ENCODE peak calls at places on chromosomes 12 and 14, in seven cellular contexts. One of them, this sample, is unnamed.

GRCh38 chr12:124507188-124508109 is 60.0 kb downstream of the NCOR2 start:
- DNase-seq in HCT116: no peak
- DNase-seq in H1: no peak
- DNase-seq in SK-N-SH: peak
- DNase-seq in K562: no peak
- DNase-seq in GM12878: no peak
- DNase-seq in HepG2: no peak
- DNase-seq in this sample: no peak

GRCh38 chr12:103930787-103931536 is 752 bp downstream of the HSP90B1 start:
- DNase-seq in HCT116: no peak
- DNase-seq in H1: no peak
- DNase-seq in SK-N-SH: no peak
- DNase-seq in K562: peak
- DNase-seq in GM12878: no peak
- DNase-seq in HepG2: peak
- DNase-seq in this sample: peak

GRCh38 chr12:25558566-25558965 is 5.5 kb upstream of the LMNTD1 start:
- DNase-seq in HCT116: no peak
- DNase-seq in H1: no peak
- DNase-seq in SK-N-SH: no peak
- DNase-seq in K562: no peak
- DNase-seq in GM12878: no peak
- DNase-seq in HepG2: no peak
- DNase-seq in this sample: no peak

GRCh38 chr12:80565276-80565675 is 121.2 kb downstream of the PTPRQ start:
- DNase-seq in HCT116: no peak
- DNase-seq in H1: no peak
- DNase-seq in SK-N-SH: no peak
- DNase-seq in K562: no peak
- DNase-seq in GM12878: no peak
- DNase-seq in HepG2: no peak
- DNase-seq in this sample: no peak

GRCh38 chr14:102833991-102834390 is 56.7 kb downstream of the TRAF3 start:
- DNase-seq in HCT116: no peak
- DNase-seq in H1: no peak
- DNase-seq in SK-N-SH: no peak
- DNase-seq in K562: no peak
- DNase-seq in GM12878: no peak
- DNase-seq in HepG2: no peak
- DNase-seq in this sample: no peak

GRCh38 chr12:5407457-5407856 is 24.5 kb upstream of the NTF3 start:
- DNase-seq in HCT116: no peak
- DNase-seq in H1: no peak
- DNase-seq in SK-N-SH: no peak
- DNase-seq in K562: no peak
- DNase-seq in GM12878: no peak
- DNase-seq in HepG2: no peak
- DNase-seq in this sample: no peak

GRCh38 chr12:105322070-105322469 is 8.4 kb upstream of the C12orf75 start:
- DNase-seq in HCT116: no peak
- DNase-seq in H1: no peak
- DNase-seq in SK-N-SH: no peak
- DNase-seq in K562: no peak
- DNase-seq in GM12878: no peak
- DNase-seq in HepG2: no peak
- DNase-seq in this sample: no peak

GRCh38 chr12:88266851-88267360 is 124.8 kb downstream of the TMTC3 start:
- DNase-seq in HCT116: no peak
- DNase-seq in H1: no peak
- DNase-seq in SK-N-SH: no peak
- DNase-seq in K562: no peak
- DNase-seq in GM12878: no peak
- DNase-seq in HepG2: no peak
- DNase-seq in this sample: no peak

GRCh38 chr12:13347241-13348043 is 150.9 kb downstream of the EMP1 start:
- DNase-seq in HCT116: peak
- DNase-seq in H1: no peak
- DNase-seq in SK-N-SH: no peak
- DNase-seq in K562: no peak
- DNase-seq in GM12878: no peak
- DNase-seq in HepG2: no peak
- DNase-seq in this sample: no peak
- TF ChIP-seq JUND in HCT116: peak
- TF ChIP-seq JUND in H1: no peak
- TF ChIP-seq JUND in SK-N-SH: no peak
- TF ChIP-seq JUND in K562: no peak
- TF ChIP-seq JUND in GM12878: no peak
- TF ChIP-seq JUND in HepG2: no peak
- TF ChIP-seq JUND in this sample: no peak

GRCh38 chr14:90487462-90487861 is 90.6 kb downstream of the CALM1 start:
- DNase-seq in HCT116: no peak
- DNase-seq in H1: no peak
- DNase-seq in SK-N-SH: no peak
- DNase-seq in K562: no peak
- DNase-seq in GM12878: no peak
- DNase-seq in HepG2: no peak
- DNase-seq in this sample: no peak

GRCh38 chr14:90483117-90483516 is 86.3 kb downstream of the CALM1 start:
- DNase-seq in HCT116: no peak
- DNase-seq in H1: no peak
- DNase-seq in SK-N-SH: no peak
- DNase-seq in K562: no peak
- DNase-seq in GM12878: no peak
- DNase-seq in HepG2: no peak
- DNase-seq in this sample: no peak

GRCh38 chr14:90487031-90487430 is 90.2 kb downstream of the CALM1 start:
- DNase-seq in HCT116: no peak
- DNase-seq in H1: peak
- DNase-seq in SK-N-SH: peak
- DNase-seq in K562: no peak
- DNase-seq in GM12878: no peak
- DNase-seq in HepG2: no peak
- DNase-seq in this sample: no peak

GRCh38 chr14:90484291-90484690 is 87.5 kb downstream of the CALM1 start:
- DNase-seq in HCT116: no peak
- DNase-seq in H1: no peak
- DNase-seq in SK-N-SH: no peak
- DNase-seq in K562: no peak
- DNase-seq in GM12878: no peak
- DNase-seq in HepG2: no peak
- DNase-seq in this sample: no peak

GRCh38 chr14:90483551-90483950 is 86.7 kb downstream of the CALM1 start:
- DNase-seq in HCT116: no peak
- DNase-seq in H1: no peak
- DNase-seq in SK-N-SH: no peak
- DNase-seq in K562: no peak
- DNase-seq in GM12878: no peak
- DNase-seq in HepG2: no peak
- DNase-seq in this sample: no peak
- TF ChIP-seq JUND in HCT116: no peak
- TF ChIP-seq JUND in H1: no peak
- TF ChIP-seq JUND in SK-N-SH: no peak
- TF ChIP-seq JUND in K562: no peak
- TF ChIP-seq JUND in GM12878: no peak
- TF ChIP-seq JUND in HepG2: no peak
- TF ChIP-seq JUND in this sample: no peak

DNA sequence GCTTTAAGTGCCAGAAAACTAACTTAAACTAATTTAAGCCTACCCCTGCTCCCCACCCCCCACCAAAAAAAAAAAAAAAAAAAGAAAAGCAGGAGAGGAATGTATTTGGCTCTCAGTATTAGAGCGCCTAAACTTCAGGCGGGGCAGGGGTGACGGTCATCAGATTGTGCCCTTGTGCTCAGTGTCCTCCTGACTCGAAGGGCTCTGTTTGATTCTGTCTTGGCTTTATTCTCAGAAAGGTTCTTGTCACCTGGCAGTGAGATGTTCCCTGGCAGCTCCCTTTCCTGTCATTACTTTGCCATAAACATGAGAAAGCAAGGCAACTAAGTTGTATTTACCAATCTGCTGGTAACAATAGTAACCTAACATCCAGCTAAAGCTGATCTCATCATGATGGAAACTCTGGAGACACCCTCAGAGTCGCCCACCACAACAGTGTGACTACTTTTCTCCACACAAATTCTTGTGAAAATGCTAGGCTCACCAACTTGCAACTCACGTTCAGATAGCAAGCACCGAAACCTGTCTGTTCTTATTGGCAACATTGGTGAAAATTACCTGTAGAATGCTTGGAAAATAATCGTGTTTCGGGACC is 39.0 kb upstream of the WNK1 start:
- DNase-seq in HCT116: no peak
- DNase-seq in H1: no peak
- DNase-seq in SK-N-SH: no peak
- DNase-seq in K562: no peak
- DNase-seq in GM12878: no peak
- DNase-seq in HepG2: no peak
- DNase-seq in this sample: no peak
- TF ChIP-seq JUND in HCT116: no peak
- TF ChIP-seq JUND in H1: no peak
- TF ChIP-seq JUND in SK-N-SH: no peak
- TF ChIP-seq JUND in K562: no peak
- TF ChIP-seq JUND in GM12878: no peak
- TF ChIP-seq JUND in HepG2: no peak
- TF ChIP-seq JUND in this sample: no peak

GRCh38 chr12:43797561-43798217 is 8.4 kb downstream of the TWF1 start:
- DNase-seq in HCT116: no peak
- DNase-seq in H1: no peak
- DNase-seq in SK-N-SH: no peak
- DNase-seq in K562: no peak
- DNase-seq in GM12878: no peak
- DNase-seq in HepG2: no peak
- DNase-seq in this sample: no peak

GRCh38 chr12:43789941-43790340 is 16.2 kb downstream of the TWF1 start:
- DNase-seq in HCT116: no peak
- DNase-seq in H1: no peak
- DNase-seq in SK-N-SH: peak
- DNase-seq in K562: no peak
- DNase-seq in GM12878: no peak
- DNase-seq in HepG2: no peak
- DNase-seq in this sample: no peak

DNA sequence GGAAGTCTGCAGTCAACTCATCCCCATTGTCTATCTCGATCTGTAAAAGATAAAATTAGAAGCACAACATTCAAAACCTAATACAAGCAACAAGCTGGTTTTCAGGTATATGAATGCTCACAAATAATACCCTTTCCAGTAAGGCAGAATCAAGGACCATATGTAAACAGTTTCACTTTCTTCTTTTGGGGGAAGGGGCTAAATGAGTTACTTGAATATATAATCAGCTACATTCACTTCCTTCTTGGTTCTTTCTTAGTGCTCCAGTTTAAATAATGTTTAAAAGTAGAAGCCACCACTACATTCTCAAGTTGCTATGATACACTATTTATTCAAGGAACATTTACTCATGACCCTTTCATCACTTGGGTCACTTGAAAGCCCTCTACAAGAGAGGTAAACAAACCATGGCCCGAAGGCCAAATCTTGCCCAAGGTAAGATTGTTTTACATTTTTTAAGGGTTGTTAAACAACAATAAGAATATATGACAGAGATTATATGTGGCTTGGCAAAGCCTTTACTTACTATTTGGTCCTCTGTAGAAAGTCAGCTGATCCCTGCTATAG is 10.3 kb downstream of the TWF1 start:
- DNase-seq in HCT116: no peak
- DNase-seq in H1: no peak
- DNase-seq in SK-N-SH: no peak
- DNase-seq in K562: no peak
- DNase-seq in GM12878: no peak
- DNase-seq in HepG2: peak
- DNase-seq in this sample: peak
- TF ChIP-seq JUND in HCT116: no peak
- TF ChIP-seq JUND in H1: no peak
- TF ChIP-seq JUND in SK-N-SH: no peak
- TF ChIP-seq JUND in K562: no peak
- TF ChIP-seq JUND in GM12878: no peak
- TF ChIP-seq JUND in HepG2: no peak
- TF ChIP-seq JUND in this sample: no peak

GRCh38 chr12:65168606-65169310 is 625 bp upstream of the LEMD3 start:
- DNase-seq in HCT116: no peak
- DNase-seq in H1: no peak
- DNase-seq in SK-N-SH: no peak
- DNase-seq in K562: no peak
- DNase-seq in GM12878: no peak
- DNase-seq in HepG2: no peak
- DNase-seq in this sample: no peak

GRCh38 chr12:65171073-65171472 is 1.7 kb downstream of the LEMD3 start:
- DNase-seq in HCT116: no peak
- DNase-seq in H1: no peak
- DNase-seq in SK-N-SH: no peak
- DNase-seq in K562: no peak
- DNase-seq in GM12878: no peak
- DNase-seq in HepG2: no peak
- DNase-seq in this sample: no peak

GRCh38 chr12:65169311-65170244 is at the start of gene LEMD3:
- DNase-seq in HCT116: peak
- DNase-seq in H1: peak
- DNase-seq in SK-N-SH: peak
- DNase-seq in K562: peak
- DNase-seq in GM12878: peak
- DNase-seq in HepG2: peak
- DNase-seq in this sample: peak

GRCh38 chr12:65171870-65172269 is 2.5 kb downstream of the LEMD3 start:
- DNase-seq in HCT116: no peak
- DNase-seq in H1: no peak
- DNase-seq in SK-N-SH: no peak
- DNase-seq in K562: no peak
- DNase-seq in GM12878: no peak
- DNase-seq in HepG2: no peak
- DNase-seq in this sample: no peak

GRCh38 chr12:65170245-65170881 is 980 bp downstream of the LEMD3 start:
- DNase-seq in HCT116: peak
- DNase-seq in H1: peak
- DNase-seq in SK-N-SH: peak
- DNase-seq in K562: peak
- DNase-seq in GM12878: no peak
- DNase-seq in HepG2: peak
- DNase-seq in this sample: peak
- TF ChIP-seq JUND in HCT116: no peak
- TF ChIP-seq JUND in H1: no peak
- TF ChIP-seq JUND in SK-N-SH: no peak
- TF ChIP-seq JUND in K562: peak
- TF ChIP-seq JUND in GM12878: no peak
- TF ChIP-seq JUND in HepG2: no peak
- TF ChIP-seq JUND in this sample: no peak

This sample was measured in T47D.